ENCODE peak calls at places on chromosomes 11 and 22, in eight cellular contexts. O is A172; C is activated CD4-positive, alpha-beta T cell treated with anti-CD3 and anti-CD28 coated beads, Interleukin-2, amount 50 U/mL, for 1 hour; X is HEK293T; T is activated T-helper 9 cell treated with anti-CD3 and anti-CD28 coated beads, Interleukin-2, amount 50 U/mL, for 16 hours; W is left lung; Y is neuronal stem cell; Q is T-helper 9 cell. V is an unnamed sample.

GRCh38 chr11:86262387-86262786 is 17.8 kb downstream of the EED start:
- DNase-seq in O (no peak), C (no peak), X (no peak), T (no peak), W (no peak), Y (no peak), Q (no peak), V (no peak)

GRCh38 chr11:81026008-81026407 is 1585.2 kb upstream of the TENM4 start:
- DNase-seq in O (no peak), C (no peak), X (no peak), T (no peak), W (no peak), Y (no peak), Q (no peak), V (no peak)

GRCh38 chr11:66868726-66869291 is 11.9 kb downstream of the LRFN4 start:
- DNase-seq in O (peak; percentile 46), C (peak; percentile 80), X (peak; percentile 84), T (peak; percentile 68), W (no peak), Y (peak; percentile 42), Q (peak; percentile 65), V (peak; percentile 88)

GRCh38 chr11:121199516-121199915 is 93.1 kb upstream of the SC5D start:
- DNase-seq in O (no peak), C (no peak), X (no peak), T (no peak), W (no peak), Y (no peak), Q (no peak), V (no peak)

GRCh38 chr22:32957093-32957835 is 100.9 kb downstream of the SYN3 start:
- DNase-seq in O (no peak), C (no peak), X (no peak), T (no peak), W (no peak), Y (no peak), Q (no peak), V (no peak)

GRCh38 chr11:93537767-93538261 is 5.4 kb downstream of the SMCO4 start:
- DNase-seq in O (no peak), C (no peak), X (no peak), T (no peak), W (peak; percentile 78), Y (no peak), Q (no peak), V (peak; percentile 52)

GRCh38 chr11:94134651-94135512 is 6.2 kb downstream of the PANX1 start:
- DNase-seq in O (peak; percentile 84), C (no peak), X (no peak), T (no peak), W (peak; percentile 77), Y (no peak), Q (no peak), V (no peak)

GRCh38 chr11:113643701-113644100 is 62.4 kb downstream of the TMPRSS5 start:
- DNase-seq in O (no peak), C (no peak), X (no peak), T (no peak), W (no peak), Y (no peak), Q (no peak), V (no peak)

GRCh38 chr22:31635638-31636306 is 26.2 kb downstream of the PISD start:
- DNase-seq in O (no peak), C (no peak), X (no peak), T (no peak), W (no peak), Y (no peak), Q (no peak), V (no peak)

GRCh38 chr22:40076702-40077645 is 82.2 kb downstream of the FAM83F start:
- DNase-seq in O (no peak), C (no peak), X (no peak), T (no peak), W (no peak), Y (no peak), Q (no peak), V (no peak)

V was measured in HT-29.